ENCODE peak calls at places on chromosomes 12 and 14, in seven cellular contexts. B, J, N, O, V, G and I are unnamed samples.

GRCh38 chr12:26831959-26832816 is 806 bp downstream of the ITPR2 start:
- DNase-seq in O (peak), J (peak), V (peak), B (peak), N (peak), G (peak), I (peak)

GRCh38 chr12:49108958-49109404 is 1.7 kb downstream of the LMBR1L start:
- DNase-seq in J (peak), B (peak), V (peak), O (no peak), N (peak), G (peak), I (no peak)

GRCh38 chr14:105475269-105475915 is 771 bp downstream of the CRIP2 start:
- DNase-seq in V (peak), B (peak), J (no peak), G (no peak), O (no peak), N (peak), I (no peak)

GRCh38 chr14:104171029-104171697 is 32.8 kb downstream of the KIF26A start:
- DNase-seq in G (peak), O (no peak), V (no peak), N (no peak), B (no peak), J (no peak), I (no peak)

GRCh38 chr12:91100901-91101300 is 10.4 kb downstream of the LUM start:
- DNase-seq in N (peak), V (no peak), O (no peak), J (no peak), B (peak), G (no peak), I (no peak)

GRCh38 chr12:31479516-31480210 is 111.3 kb downstream of the DENND5B start:
- DNase-seq in B (no peak), V (no peak), N (no peak), J (no peak), O (no peak), G (no peak), I (no peak)

GRCh38 chr14:64556526-64556925 is 6.8 kb downstream of the PPP1R36 start:
- DNase-seq in G (no peak), V (no peak), J (no peak), N (peak), B (peak), O (no peak), I (no peak)

GRCh38 chr12:40647651-40648050 is 44.6 kb upstream of the CNTN1 start:
- DNase-seq in B (peak), G (no peak), V (no peak), N (no peak), O (no peak), J (no peak), I (no peak)

GRCh38 chr12:74725154-74725553 is 187.5 kb downstream of the ATXN7L3B start:
- DNase-seq in B (peak), J (no peak), V (no peak), G (no peak), O (no peak), N (peak), I (no peak)

GRCh38 chr14:50023671-50024490 is 92.5 kb downstream of the VCPKMT start:
- DNase-seq in G (no peak), N (peak), B (peak), J (no peak), V (no peak), O (no peak), I (no peak)

GRCh38 chr12:50922820-50923219 is 29.5 kb upstream of the HIGD1C start:
- DNase-seq in B (no peak), V (no peak), G (no peak), J (no peak), O (no peak), N (peak), I (no peak)

GRCh38 chr14:49940805-49941421 is 48.0 kb downstream of the ARF6 start:
- DNase-seq in O (no peak), J (no peak), G (no peak), B (peak), V (no peak), N (peak), I (no peak)

GRCh38 chr12:26128180-26128579 is 3.3 kb upstream of the BHLHE41 start:
- DNase-seq in N (no peak), J (no peak), B (no peak), V (no peak), O (no peak), G (no peak), I (no peak)

GRCh38 chr12:98471085-98471484 is 44.3 kb upstream of the TMPO start:
- DNase-seq in V (no peak), N (no peak), B (no peak), O (no peak), G (no peak), J (no peak), I (no peak)

GRCh38 chr12:52813885-52814709 is at the start of gene KRT4:
- DNase-seq in V (no peak), O (peak), N (no peak), J (no peak), G (peak), B (peak), I (peak)

GRCh38 chr12:102816816-102817434 is 100.1 kb downstream of the PAH start:
- DNase-seq in B (peak), G (peak), N (peak), V (no peak), O (no peak), J (no peak), I (no peak)

GRCh38 chr12:44571031-44571550 is 305.0 kb downstream of the NELL2 start:
- DNase-seq in N (no peak), G (no peak), V (no peak), O (no peak), J (no peak), B (peak), I (no peak)

GRCh38 chr12:113416091-113416754 is 6.0 kb upstream of the SDSL start:
- DNase-seq in V (no peak), G (no peak), O (no peak), B (no peak), J (no peak), N (no peak), I (no peak)

GRCh38 chr14:67440513-67440912 is 28.5 kb upstream of the PLEK2 start:
- DNase-seq in G (no peak), B (no peak), N (no peak), O (peak), V (no peak), J (no peak), I (peak)

GRCh38 chr12:125786143-125786542 is 720.9 kb downstream of the AACS start:
- DNase-seq in J (no peak), O (no peak), B (peak), N (no peak), G (no peak), V (no peak), I (no peak)

GRCh38 chr12:93812616-93813015 is 135.4 kb downstream of the CRADD start:
- DNase-seq in O (no peak), J (no peak), B (no peak), V (no peak), G (no peak), N (peak), I (no peak)

GRCh38 chr12:123761841-123762714 is at the start of gene DNAH10:
- DNase-seq in J (no peak), N (peak), B (peak), V (no peak), O (no peak), G (peak), I (no peak)

GRCh38 chr14:94163806-94164205 is 10.3 kb upstream of the PPP4R4 start:
- DNase-seq in N (no peak), B (no peak), J (no peak), G (no peak), O (no peak), V (no peak), I (no peak)

GRCh38 chr14:59540852-59541251 is 35.8 kb downstream of the CCDC175 start:
- DNase-seq in J (no peak), G (no peak), V (no peak), N (no peak), O (no peak), B (no peak), I (no peak)

GRCh38 chr12:80632835-80633234 is 74.6 kb upstream of the MYF6 start:
- DNase-seq in O (no peak), N (peak), J (no peak), B (no peak), V (no peak), G (peak), I (no peak)

GRCh38 chr12:67562513-67563287 is 85.8 kb upstream of the DYRK2 start:
- DNase-seq in J (no peak), B (no peak), O (no peak), V (no peak), N (no peak), G (no peak), I (no peak)

GRCh38 chr12:26636710-26637328 is 196.2 kb downstream of the ITPR2 start:
- DNase-seq in B (peak), G (peak), V (no peak), O (no peak), J (no peak), N (peak), I (no peak)

GRCh38 chr12:100956311-100956852 is 161.8 kb downstream of the ANO4 start:
- DNase-seq in J (no peak), O (no peak), N (no peak), G (no peak), B (peak), V (no peak), I (no peak)

GRCh38 chr12:119696943-119697342 is 29.0 kb downstream of the PRKAB1 start:
- DNase-seq in V (no peak), O (no peak), J (no peak), N (no peak), G (no peak), B (no peak), I (no peak)

GRCh38 chr14:36069535-36069900 is 107.0 kb downstream of the PTCSC3 start:
- DNase-seq in O (peak), V (no peak), N (peak), B (peak), G (peak), J (no peak), I (peak)

GRCh38 chr14:99755629-99756603 is 37.3 kb upstream of the EML1 start:
- DNase-seq in J (peak), B (peak), G (no peak), O (no peak), N (peak), V (peak), I (no peak)

GRCh38 chr14:69314327-69314726 is 54.4 kb downstream of the GALNT16 start:
- DNase-seq in G (no peak), V (no peak), B (no peak), J (no peak), O (no peak), N (no peak), I (no peak)

GRCh38 chr12:6452245-6452731 is 446 bp downstream of the TAPBPL start:
- DNase-seq in N (no peak), J (no peak), G (peak), V (peak), O (peak), B (no peak), I (no peak)

GRCh38 chr12:62848418-62848817 is 86.5 kb downstream of the PPM1H start:
- DNase-seq in G (no peak), V (no peak), B (peak), N (peak), J (no peak), O (no peak), I (no peak)

GRCh38 chr12:27822076-27822712 is 42.2 kb upstream of the MANSC4 start:
- DNase-seq in G (no peak), J (no peak), N (peak), B (peak), V (no peak), O (no peak), I (no peak)

GRCh38 chr14:20031058-20031457 is 4.8 kb downstream of the OR4K13 start:
- DNase-seq in B (no peak), N (no peak), J (no peak), V (no peak), O (no peak), G (no peak), I (no peak)
- TF ChIP-seq CTCF in B (no peak), N (no peak), J (no peak), V (no peak), O (no peak), G (no peak), I (no peak)

GRCh38 chr14:102096569-102097188 is 9.8 kb upstream of the HSP90AA1 start:
- DNase-seq in O (peak), V (peak), G (peak), B (peak), N (peak), J (peak), I (peak)
- H3K4me3 ChIP-seq in O (no peak), V (no peak), G (no peak), B (no peak), N (no peak), J (no peak), I (no peak)

DNA sequence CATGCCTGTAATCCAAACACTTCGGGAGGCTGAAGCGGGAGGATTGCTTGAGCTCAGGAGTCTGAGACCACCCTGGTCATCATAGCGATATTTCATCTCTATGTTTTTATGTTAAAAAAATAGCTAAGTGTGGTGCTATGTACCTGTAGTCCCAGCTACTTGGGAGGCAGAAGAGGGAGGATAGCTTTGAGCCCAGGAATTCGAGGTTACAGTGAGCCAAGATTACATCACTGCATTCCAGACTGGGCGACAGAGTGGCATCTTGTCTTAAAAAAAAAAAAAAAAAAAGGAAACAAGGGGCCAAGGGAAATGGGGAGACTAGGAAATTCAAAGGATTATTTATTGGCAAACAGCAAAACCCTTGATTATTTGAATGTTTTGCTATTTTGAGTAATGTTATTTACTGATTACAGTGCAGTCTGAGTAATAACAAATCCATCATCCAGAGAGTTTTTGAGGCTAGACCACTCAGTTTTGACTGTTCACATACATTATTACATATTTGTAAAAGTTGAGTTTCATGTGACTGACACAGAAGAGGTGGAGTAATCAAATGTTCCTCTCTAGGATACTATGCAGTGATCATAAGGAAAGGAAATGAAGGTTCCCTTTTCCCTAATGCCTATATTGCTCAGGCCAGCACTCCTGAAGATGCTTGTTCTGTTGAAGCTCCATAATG is 40.8 kb downstream of the PRKCH start:
- DNase-seq in G (no peak), J (no peak), O (no peak), N (no peak), B (no peak), V (no peak), I (no peak)
- TF ChIP-seq CTCF in G (no peak), J (no peak), O (no peak), N (no peak), B (no peak), V (no peak), I (no peak)

GRCh38 chr12:69988601-69989194 is 163.7 kb downstream of the MYRFL start:
- DNase-seq in V (no peak), G (no peak), B (peak), J (no peak), O (no peak), N (peak), I (no peak)
- H3K4me3 ChIP-seq in V (no peak), G (no peak), B (no peak), J (no peak), O (no peak), N (no peak), I (no peak)

GRCh38 chr12:3319723-3320492 is 171.1 kb upstream of the PRMT8 start:
- DNase-seq in J (no peak), N (no peak), V (no peak), B (no peak), G (peak), O (no peak), I (no peak)
- TF ChIP-seq CTCF in J (no peak), N (no peak), V (no peak), B (no peak), G (no peak), O (no peak), I (no peak)

GRCh38 chr12:11728154-11728755 is 78.8 kb downstream of the ETV6 start:
- DNase-seq in V (no peak), O (no peak), N (peak), B (peak), G (no peak), J (no peak), I (no peak)
- H3K4me3 ChIP-seq in V (no peak), O (no peak), N (no peak), B (no peak), G (no peak), J (no peak), I (no peak)

DNA sequence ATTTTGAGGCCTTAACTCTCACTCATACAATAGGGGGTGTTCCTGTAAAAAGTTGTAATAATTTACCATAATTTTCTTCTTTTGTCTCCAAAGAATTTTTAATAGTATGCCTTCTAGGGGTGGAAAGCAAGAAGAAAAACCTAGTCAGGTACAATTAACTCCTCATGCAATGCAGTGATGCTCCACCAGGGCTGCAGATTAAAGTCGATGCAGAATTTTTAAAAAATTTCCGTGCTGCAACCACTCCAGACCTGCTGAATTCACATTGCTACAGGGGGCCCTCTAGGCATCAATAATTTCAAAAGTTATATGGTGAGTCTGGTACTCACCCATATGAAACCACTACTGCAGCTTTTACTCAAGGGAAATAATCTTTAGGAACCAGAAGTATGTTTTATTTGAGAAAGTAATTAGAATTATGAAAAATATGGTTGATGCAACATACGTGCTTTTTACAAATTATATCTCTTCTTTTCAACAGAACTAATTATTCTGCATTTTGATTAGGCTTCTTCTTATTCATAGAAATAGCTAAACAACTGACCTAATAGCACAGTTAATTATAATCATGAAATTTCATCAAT is 353.2 kb downstream of the BCAT1 start:
- DNase-seq in O (no peak), B (peak), N (peak), V (no peak), J (no peak), G (peak), I (no peak)
- TF ChIP-seq CTCF in O (peak), B (peak), N (peak), V (peak), J (no peak), G (peak), I (peak)

GRCh38 chr12:70852416-70853150 is 68.0 kb downstream of the PTPRR start:
- DNase-seq in V (no peak), N (no peak), J (no peak), O (no peak), B (no peak), G (no peak), I (no peak)

GRCh38 chr12:70854871-70855578 is 65.5 kb downstream of the PTPRR start:
- DNase-seq in N (no peak), J (no peak), V (no peak), O (no peak), G (no peak), B (no peak), I (no peak)

GRCh38 chr12:70854138-70854537 is 66.4 kb downstream of the PTPRR start:
- DNase-seq in G (no peak), N (no peak), O (no peak), V (no peak), J (no peak), B (no peak), I (no peak)

GRCh38 chr12:70849265-70849960 is 71.1 kb downstream of the PTPRR start:
- DNase-seq in B (peak), V (no peak), O (no peak), G (peak), J (no peak), N (peak), I (no peak)

DNA sequence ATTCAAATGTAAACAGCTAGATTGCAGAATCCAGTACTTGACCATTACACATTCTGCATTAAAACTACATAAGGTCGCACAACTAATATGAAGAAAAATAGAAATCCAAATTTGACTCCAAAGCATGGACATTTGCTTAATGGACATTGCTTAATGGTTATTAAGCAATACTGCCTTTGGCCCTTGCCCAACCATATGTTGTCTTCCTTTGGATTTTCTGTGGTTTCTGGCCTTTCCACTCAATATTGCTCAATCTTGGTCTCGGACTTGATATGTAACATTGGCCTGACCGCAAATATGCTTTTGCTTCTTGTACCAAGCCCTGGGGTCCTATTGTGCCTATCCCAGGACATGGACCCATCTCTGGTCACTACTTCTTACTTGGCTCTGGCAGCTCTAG is 67.2 kb downstream of the PTPRR start:
- DNase-seq in B (peak), G (no peak), J (no peak), N (peak), O (no peak), V (peak), I (no peak)
- H3K4me3 ChIP-seq in B (no peak), G (no peak), J (no peak), N (no peak), O (no peak), V (no peak), I (no peak)

GRCh38 chr12:46244273-46244672 is 24.6 kb downstream of the SLC38A1 start:
- DNase-seq in V (no peak), J (no peak), O (no peak), G (no peak), N (no peak), B (no peak), I (no peak)
- TF ChIP-seq CTCF in V (no peak), J (no peak), O (no peak), G (no peak), N (no peak), B (no peak), I (no peak)

GRCh38 chr14:95226801-95227200 is 69.5 kb upstream of the DICER1 start:
- DNase-seq in G (no peak), V (no peak), O (no peak), J (no peak), N (no peak), B (no peak), I (no peak)

GRCh38 chr14:95228240-95228639 is 70.9 kb upstream of the DICER1 start:
- DNase-seq in V (no peak), N (no peak), B (no peak), O (no peak), J (no peak), G (no peak), I (no peak)

GRCh38 chr14:95229749-95230148 is 72.4 kb upstream of the DICER1 start:
- DNase-seq in N (no peak), V (no peak), J (no peak), B (no peak), G (no peak), O (no peak), I (no peak)

GRCh38 chr14:95225251-95225887 is 68.0 kb upstream of the DICER1 start:
- DNase-seq in O (no peak), N (no peak), B (no peak), J (no peak), G (peak), V (no peak), I (no peak)

GRCh38 chr14:95227279-95227860 is 70.0 kb upstream of the DICER1 start:
- DNase-seq in N (peak), O (peak), V (no peak), B (peak), G (no peak), J (no peak), I (no peak)
- H3K4me3 ChIP-seq in N (no peak), O (no peak), V (no peak), B (no peak), G (no peak), J (no peak), I (no peak)